ENCODE peak calls at places on chromosomes 2 and 18, in six cellular contexts. O, G, Q, S, H and X are unnamed samples.

GRCh38 chr2:149394864-149395263 is 64.5 kb downstream of the LYPD6 start:
- DNase-seq in G (no peak), S (no peak), H (no peak), O (no peak), Q (no peak), X (no peak)

GRCh38 chr2:238527565-238527964 is 100.8 kb downstream of the ASB1 start:
- DNase-seq in O (peak; percentile 64), Q (no peak), S (no peak), G (peak; percentile 7), H (no peak), X (no peak)

GRCh38 chr2:174341301-174341994 is 6.7 kb downstream of the SP9 start:
- DNase-seq in S (peak; percentile 41), G (peak; percentile 92), O (peak; percentile 88), H (peak; percentile 92), Q (peak; percentile 87), X (peak; percentile 86)

GRCh38 chr18:49399003-49399402 is 61.4 kb downstream of the DYM start:
- DNase-seq in S (no peak), G (no peak), O (no peak), H (no peak), Q (no peak), X (no peak)

GRCh38 chr2:45289997-45290673 is 280.9 kb upstream of the SIX2 start:
- DNase-seq in O (no peak), S (no peak), H (no peak), G (no peak), Q (no peak), X (no peak)

GRCh38 chr2:73987109-73987947 is 2.6 kb downstream of the TET3 start:
- DNase-seq in O (no peak), G (peak; percentile 81), H (peak; percentile 56), Q (peak; percentile 46), S (no peak), X (no peak)

GRCh38 chr2:11553661-11554429 is 20.0 kb downstream of the GREB1 start:
- DNase-seq in O (no peak), H (no peak), Q (no peak), G (no peak), S (no peak), X (no peak)

GRCh38 chr2:15782009-15782751 is 158.2 kb upstream of the MYCN start:
- DNase-seq in G (no peak), Q (no peak), H (no peak), S (no peak), O (peak; percentile 20), X (no peak)

GRCh38 chr2:5387421-5387820 is 304.8 kb upstream of the SOX11 start:
- DNase-seq in S (no peak), O (no peak), G (no peak), Q (no peak), H (no peak), X (no peak)

GRCh38 chr2:211035548-211036185 is 479.3 kb downstream of the CPS1 start:
- DNase-seq in O (peak; percentile 16), G (no peak), Q (no peak), H (no peak), S (no peak), X (no peak)

DNA sequence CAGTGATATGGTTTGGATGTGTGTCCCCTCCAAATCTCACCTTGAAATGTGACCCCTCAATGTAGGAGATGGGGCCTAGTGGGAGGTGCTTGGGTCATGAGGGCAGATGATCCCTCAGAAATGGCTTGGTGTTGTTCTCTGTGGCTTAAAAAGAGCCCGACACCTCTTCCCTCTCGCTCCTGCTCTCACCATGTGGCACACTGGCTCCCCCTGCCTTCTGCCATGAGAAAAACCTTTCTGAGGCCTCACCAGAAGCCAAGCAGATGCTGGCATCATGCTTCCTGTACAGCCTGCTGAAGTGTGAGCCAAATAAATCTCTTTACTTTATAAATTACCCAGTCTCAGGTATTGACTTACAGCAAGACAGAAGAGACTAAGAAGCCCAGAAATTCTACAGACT is 357.1 kb downstream of the NRXN1 start:
- DNase-seq in O (peak; percentile 12), G (no peak), Q (no peak), S (no peak), H (no peak), X (no peak)
- TF ChIP-seq CTCF in O (peak; percentile 7), G (no peak), Q (no peak), S (peak; percentile 19), H (no peak), X (no peak)

DNA sequence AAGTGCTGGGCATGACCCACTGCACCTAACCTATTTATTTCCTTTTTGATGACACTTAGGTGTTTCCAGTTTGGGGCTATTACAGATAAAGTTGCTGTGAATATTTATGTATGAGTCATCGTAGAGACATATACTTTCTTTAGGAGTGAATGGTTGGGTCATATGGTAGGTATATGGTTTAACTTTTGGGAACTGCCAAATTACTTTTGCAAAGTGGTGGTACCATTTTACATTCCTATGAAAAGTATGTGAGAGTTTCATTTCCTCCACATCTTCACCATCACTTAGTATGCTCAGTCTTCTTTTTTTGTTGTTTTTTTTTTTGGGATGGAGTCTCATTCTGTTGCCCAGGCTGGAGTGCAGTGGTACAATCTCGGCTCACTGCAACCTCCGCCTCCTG is 56.1 kb downstream of the HNRNPLL start:
- DNase-seq in H (no peak), Q (no peak), O (no peak), G (no peak), S (no peak), X (no peak)
- H3K27ac ChIP-seq in H (no peak overlapping the region), Q (no peak overlapping the region), O (no peak overlapping the region), G (no peak overlapping the region), S (no peak overlapping the region), X (no peak overlapping the region)

GRCh38 chr2:75772908-75773630 is 62.4 kb upstream of the GCFC2 start:
- DNase-seq in G (no peak), O (no peak), H (no peak), S (no peak), Q (no peak), X (no peak)
- TF ChIP-seq CTCF in G (no peak), O (no peak), H (no peak), S (no peak), Q (no peak), X (no peak)

DNA sequence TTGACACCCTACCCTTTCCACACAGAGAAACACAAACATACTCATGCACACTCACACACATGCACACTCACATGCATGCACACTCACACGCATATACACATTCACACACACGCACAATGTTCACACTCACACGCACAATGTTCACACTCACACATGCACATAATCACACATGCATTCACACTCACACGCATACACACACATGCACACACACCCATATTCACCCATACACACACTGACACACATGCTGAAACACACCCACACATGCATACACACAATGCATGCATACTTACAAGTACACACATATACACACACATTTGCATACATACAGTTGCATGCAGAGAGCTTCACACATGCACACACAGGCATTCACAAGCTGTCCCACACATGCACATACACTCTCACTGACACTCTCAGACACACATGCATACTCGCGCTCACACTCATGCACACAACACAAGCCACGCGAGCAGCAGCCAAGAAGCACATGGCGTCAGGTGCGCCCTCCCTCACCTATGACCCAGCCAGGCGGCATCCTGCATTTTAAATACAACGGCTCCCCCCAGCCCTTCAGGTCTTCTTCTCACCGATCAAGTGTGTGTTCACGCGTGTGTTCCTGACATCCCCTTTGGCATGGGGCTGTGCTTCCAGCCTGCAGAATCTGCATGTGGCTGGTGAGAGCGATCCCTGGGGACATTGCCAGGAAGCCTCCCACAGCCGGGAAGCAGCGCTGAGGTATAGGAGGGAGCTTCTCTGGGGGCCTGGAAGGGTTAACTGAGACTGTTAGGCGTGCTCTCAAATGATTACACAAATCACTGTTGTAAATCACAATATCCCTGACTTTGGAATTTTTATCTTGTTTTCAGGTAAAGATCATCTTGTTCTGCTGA is 195.1 kb downstream of the RTP5 start:
- DNase-seq in G (no peak), S (no peak), Q (no peak), H (no peak), O (no peak), X (no peak)
- H3K27ac ChIP-seq in G (no peak overlapping the region), S (no peak overlapping the region), Q (no peak overlapping the region), H (no peak overlapping the region), O (no peak overlapping the region), X (no peak overlapping the region)

DNA sequence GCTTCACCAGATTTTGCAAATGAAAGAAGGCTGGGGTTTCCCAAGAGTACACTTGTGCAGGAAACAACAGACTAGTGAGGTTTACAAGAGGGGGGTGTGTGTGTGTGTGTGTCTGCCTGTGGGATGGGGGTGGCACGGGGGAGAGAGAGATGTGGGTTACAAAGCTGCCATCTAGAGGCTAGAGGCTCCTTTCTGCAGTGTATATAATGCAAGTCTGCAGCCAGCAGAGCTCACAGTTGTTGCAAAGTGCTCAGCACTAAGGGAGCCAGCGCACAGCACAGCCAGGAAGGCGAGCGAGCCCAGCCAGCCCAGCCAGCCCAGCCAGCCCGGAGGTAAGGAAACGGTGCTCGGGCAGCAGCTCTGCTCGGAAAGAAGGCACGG is at the start of gene ACKR3:
- DNase-seq in Q (peak; percentile 75), G (peak; percentile 83), S (peak; percentile 7), O (peak; percentile 76), H (peak; percentile 71), X (peak; percentile 62)
- TF ChIP-seq CTCF in Q (peak; percentile 56), G (peak; percentile 59), S (peak; percentile 71), O (peak; percentile 59), H (peak; percentile 53), X (peak; percentile 68)

GRCh38 chr18:9806905-9807304 is 78.9 kb upstream of the TXNDC2 start:
- DNase-seq in H (no peak), S (no peak), G (no peak), Q (no peak), O (no peak), X (no peak)

GRCh38 chr18:9809686-9810085 is 76.1 kb upstream of the TXNDC2 start:
- DNase-seq in S (no peak), G (no peak), H (no peak), O (no peak), Q (no peak), X (no peak)

GRCh38 chr18:9810216-9810804 is 75.5 kb upstream of the TXNDC2 start:
- DNase-seq in O (no peak), H (no peak), Q (no peak), G (no peak), S (no peak), X (no peak)

GRCh38 chr18:9808530-9809241 is 77.1 kb upstream of the TXNDC2 start:
- DNase-seq in S (no peak), H (no peak), G (no peak), Q (peak; percentile 51), O (no peak), X (no peak)

DNA sequence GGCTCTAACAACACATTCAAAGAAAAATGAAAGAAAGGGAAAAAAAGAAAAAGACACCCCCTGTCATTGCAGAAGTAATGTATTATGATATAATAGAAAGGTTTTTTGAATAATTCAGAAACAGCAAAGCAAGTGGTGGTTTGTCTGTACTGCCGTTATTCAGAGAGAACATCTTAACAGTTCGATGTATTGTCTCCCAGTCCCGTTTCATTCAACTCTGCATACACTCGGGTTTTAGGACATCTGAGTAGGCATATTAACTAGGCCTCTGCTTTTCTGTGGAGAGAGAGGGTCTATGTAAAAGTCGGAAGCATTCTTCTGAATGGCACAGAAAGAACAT is 77.6 kb upstream of the TXNDC2 start:
- DNase-seq in O (no peak), Q (no peak), G (no peak), H (no peak), S (no peak), X (no peak)
- H3K27ac ChIP-seq in O (peak overlapping the region; percentile 55), Q (peak overlapping the region; percentile 78), G (peak overlapping the region; percentile 66), H (no peak overlapping the region), S (peak overlapping the region; percentile 74), X (no peak overlapping the region)